ENCODE peak calls at places on chromosomes 13 and 19, in ten cellular contexts. One of them, this sample, is unnamed.

GRCh38 chr19:6674868-6675305 is 4.9 kb upstream of the TNFSF14 start:
- DNase-seq in cardiac fibroblast: peak
- DNase-seq in choroid plexus epithelial cell: peak
- DNase-seq in PC-3: peak
- DNase-seq in cardiac muscle cell: no peak
- DNase-seq in AG10803: peak
- DNase-seq in RWPE1: peak
- DNase-seq in BJ: peak
- DNase-seq in GM12865: peak
- DNase-seq in neural crest cell: peak
- DNase-seq in this sample: peak

GRCh38 chr19:31350033-31350692 is 927 bp upstream of the TSHZ3 start:
- DNase-seq in RWPE1: no peak
- DNase-seq in AG10803: peak
- DNase-seq in GM12865: no peak
- DNase-seq in cardiac muscle cell: no peak
- DNase-seq in cardiac fibroblast: peak
- DNase-seq in choroid plexus epithelial cell: peak
- DNase-seq in neural crest cell: no peak
- DNase-seq in PC-3: no peak
- DNase-seq in BJ: no peak
- DNase-seq in this sample: peak

GRCh38 chr13:78334059-78334458 is 269.3 kb downstream of the POU4F1 start:
- DNase-seq in neural crest cell: no peak
- DNase-seq in GM12865: no peak
- DNase-seq in choroid plexus epithelial cell: no peak
- DNase-seq in BJ: no peak
- DNase-seq in RWPE1: no peak
- DNase-seq in cardiac fibroblast: no peak
- DNase-seq in PC-3: no peak
- DNase-seq in cardiac muscle cell: no peak
- DNase-seq in AG10803: no peak
- DNase-seq in this sample: no peak

GRCh38 chr13:29886446-29886845 is 36.0 kb upstream of the UBL3 start:
- DNase-seq in neural crest cell: no peak
- DNase-seq in cardiac fibroblast: no peak
- DNase-seq in BJ: no peak
- DNase-seq in AG10803: no peak
- DNase-seq in PC-3: no peak
- DNase-seq in GM12865: no peak
- DNase-seq in cardiac muscle cell: no peak
- DNase-seq in choroid plexus epithelial cell: no peak
- DNase-seq in RWPE1: no peak
- DNase-seq in this sample: no peak

GRCh38 chr19:34274284-34274826 is 20.0 kb downstream of the GARRE1 start:
- DNase-seq in cardiac muscle cell: no peak
- DNase-seq in cardiac fibroblast: no peak
- DNase-seq in PC-3: no peak
- DNase-seq in AG10803: no peak
- DNase-seq in choroid plexus epithelial cell: no peak
- DNase-seq in RWPE1: no peak
- DNase-seq in neural crest cell: no peak
- DNase-seq in BJ: no peak
- DNase-seq in GM12865: no peak
- DNase-seq in this sample: no peak

GRCh38 chr13:21137696-21138095 is 38.7 kb downstream of the SKA3 start:
- DNase-seq in choroid plexus epithelial cell: peak
- DNase-seq in neural crest cell: no peak
- DNase-seq in GM12865: no peak
- DNase-seq in cardiac fibroblast: peak
- DNase-seq in BJ: no peak
- DNase-seq in PC-3: peak
- DNase-seq in AG10803: peak
- DNase-seq in RWPE1: no peak
- DNase-seq in cardiac muscle cell: no peak
- DNase-seq in this sample: no peak

GRCh38 chr13:112603641-112604220 is 15.8 kb upstream of the TUBGCP3 start:
- DNase-seq in cardiac muscle cell: no peak
- DNase-seq in GM12865: no peak
- DNase-seq in AG10803: no peak
- DNase-seq in RWPE1: no peak
- DNase-seq in neural crest cell: no peak
- DNase-seq in PC-3: peak
- DNase-seq in choroid plexus epithelial cell: peak
- DNase-seq in cardiac fibroblast: peak
- DNase-seq in BJ: no peak
- DNase-seq in this sample: no peak

GRCh38 chr19:56837004-56837403 is 3.5 kb downstream of the PEG3 start:
- DNase-seq in GM12865: no peak
- DNase-seq in neural crest cell: no peak
- DNase-seq in AG10803: no peak
- DNase-seq in cardiac fibroblast: peak
- DNase-seq in BJ: no peak
- DNase-seq in choroid plexus epithelial cell: no peak
- DNase-seq in PC-3: peak
- DNase-seq in RWPE1: no peak
- DNase-seq in cardiac muscle cell: no peak
- DNase-seq in this sample: no peak

GRCh38 chr13:65909501-65909900 is 1320.6 kb downstream of the PCDH9 start:
- DNase-seq in neural crest cell: no peak
- DNase-seq in BJ: no peak
- DNase-seq in AG10803: no peak
- DNase-seq in RWPE1: no peak
- DNase-seq in choroid plexus epithelial cell: no peak
- DNase-seq in cardiac muscle cell: no peak
- DNase-seq in cardiac fibroblast: no peak
- DNase-seq in PC-3: peak
- DNase-seq in GM12865: no peak
- DNase-seq in this sample: no peak

GRCh38 chr13:102645701-102646100 is 48.9 kb downstream of the TPP2 start:
- DNase-seq in cardiac fibroblast: no peak
- DNase-seq in choroid plexus epithelial cell: peak
- DNase-seq in neural crest cell: no peak
- DNase-seq in AG10803: no peak
- DNase-seq in RWPE1: no peak
- DNase-seq in BJ: no peak
- DNase-seq in PC-3: no peak
- DNase-seq in cardiac muscle cell: no peak
- DNase-seq in GM12865: no peak
- DNase-seq in this sample: no peak

GRCh38 chr13:109625156-109625555 is 161.2 kb downstream of the IRS2 start:
- DNase-seq in RWPE1: no peak
- DNase-seq in choroid plexus epithelial cell: no peak
- DNase-seq in cardiac muscle cell: no peak
- DNase-seq in cardiac fibroblast: no peak
- DNase-seq in PC-3: no peak
- DNase-seq in neural crest cell: no peak
- DNase-seq in BJ: no peak
- DNase-seq in GM12865: no peak
- DNase-seq in AG10803: no peak
- DNase-seq in this sample: no peak

GRCh38 chr19:51471527-51471926 is 6.8 kb upstream of the CEACAM18 start:
- DNase-seq in cardiac fibroblast: no peak
- DNase-seq in GM12865: no peak
- DNase-seq in AG10803: no peak
- DNase-seq in neural crest cell: no peak
- DNase-seq in BJ: no peak
- DNase-seq in cardiac muscle cell: no peak
- DNase-seq in PC-3: peak
- DNase-seq in choroid plexus epithelial cell: peak
- DNase-seq in RWPE1: no peak
- DNase-seq in this sample: no peak

GRCh38 chr13:28753208-28753892 is 34.6 kb upstream of the SLC46A3 start:
- DNase-seq in BJ: peak
- DNase-seq in GM12865: no peak
- DNase-seq in AG10803: peak
- DNase-seq in PC-3: peak
- DNase-seq in choroid plexus epithelial cell: peak
- DNase-seq in RWPE1: peak
- DNase-seq in cardiac muscle cell: peak
- DNase-seq in cardiac fibroblast: peak
- DNase-seq in neural crest cell: no peak
- DNase-seq in this sample: no peak

GRCh38 chr19:40623403-40624239 is 22.5 kb downstream of the LTBP4 start:
- DNase-seq in cardiac fibroblast: peak
- DNase-seq in PC-3: peak
- DNase-seq in cardiac muscle cell: peak
- DNase-seq in GM12865: no peak
- DNase-seq in BJ: no peak
- DNase-seq in choroid plexus epithelial cell: peak
- DNase-seq in RWPE1: peak
- DNase-seq in neural crest cell: no peak
- DNase-seq in AG10803: no peak
- DNase-seq in this sample: no peak

GRCh38 chr19:35362261-35363000 is 4.2 kb downstream of the FFAR3 start:
- DNase-seq in BJ: no peak
- DNase-seq in cardiac muscle cell: no peak
- DNase-seq in choroid plexus epithelial cell: no peak
- DNase-seq in cardiac fibroblast: no peak
- DNase-seq in GM12865: no peak
- DNase-seq in AG10803: no peak
- DNase-seq in RWPE1: no peak
- DNase-seq in neural crest cell: no peak
- DNase-seq in PC-3: no peak
- DNase-seq in this sample: no peak

GRCh38 chr13:79190932-79191331 is 215.1 kb downstream of the RBM26 start:
- DNase-seq in neural crest cell: no peak
- DNase-seq in choroid plexus epithelial cell: no peak
- DNase-seq in RWPE1: no peak
- DNase-seq in GM12865: peak
- DNase-seq in cardiac muscle cell: no peak
- DNase-seq in cardiac fibroblast: no peak
- DNase-seq in AG10803: no peak
- DNase-seq in PC-3: no peak
- DNase-seq in BJ: no peak
- DNase-seq in this sample: no peak

DNA sequence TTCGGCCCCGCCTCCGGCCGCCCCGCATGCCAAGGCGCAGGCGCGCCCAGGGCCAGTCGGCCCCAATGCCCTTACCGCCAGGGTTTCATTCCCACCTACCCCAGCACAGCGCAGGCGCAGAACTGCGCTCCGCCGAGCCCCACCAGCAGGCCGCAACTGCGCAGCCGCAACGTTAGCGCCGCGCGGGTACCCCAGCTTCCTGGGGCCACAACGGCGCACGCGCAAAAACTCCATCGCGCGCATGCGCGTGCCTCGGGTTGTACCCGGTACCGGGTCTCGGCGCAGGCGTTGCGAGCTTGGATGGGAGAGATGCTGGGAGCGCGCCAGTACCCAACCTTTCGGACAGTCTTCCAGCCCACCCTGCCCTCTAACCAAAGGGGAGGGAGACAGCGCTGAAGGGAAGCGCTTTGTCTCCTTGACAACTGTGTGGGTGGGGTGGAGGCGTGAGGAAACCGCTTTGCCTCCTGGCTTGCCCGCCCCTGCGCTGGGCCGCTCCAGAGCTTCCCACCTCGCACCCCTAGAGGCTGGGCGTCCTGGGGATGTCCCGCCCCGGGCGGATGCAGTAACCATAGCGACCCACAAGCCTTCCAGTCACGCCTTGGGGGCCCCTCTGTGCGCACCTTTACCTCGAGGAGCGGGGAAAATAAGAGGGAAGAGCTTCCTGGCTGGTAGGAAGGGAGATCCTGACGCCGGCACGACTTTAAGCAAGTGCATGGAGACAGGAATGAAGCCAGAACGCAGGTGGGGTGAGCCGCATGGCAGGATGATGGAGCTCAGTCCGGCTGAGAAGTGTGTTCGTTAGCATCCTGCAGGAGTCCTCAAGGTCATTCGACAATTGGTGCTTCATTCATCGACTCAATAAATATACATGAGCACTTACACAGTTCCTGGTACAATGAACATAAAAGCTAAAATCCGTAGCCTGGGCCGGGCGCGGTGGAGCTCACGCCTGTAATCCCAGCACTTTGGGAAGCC is 525 bp upstream of the MYPOP start:
- DNase-seq in cardiac muscle cell: peak
- DNase-seq in cardiac fibroblast: peak
- DNase-seq in AG10803: peak
- DNase-seq in PC-3: peak
- DNase-seq in choroid plexus epithelial cell: peak
- DNase-seq in GM12865: peak
- DNase-seq in BJ: peak
- DNase-seq in RWPE1: peak
- DNase-seq in neural crest cell: peak
- DNase-seq in this sample: peak
- TF ChIP-seq CTCF in cardiac muscle cell: no peak
- TF ChIP-seq CTCF in cardiac fibroblast: no peak
- TF ChIP-seq CTCF in AG10803: peak
- TF ChIP-seq CTCF in PC-3: no peak
- TF ChIP-seq CTCF in choroid plexus epithelial cell: no peak
- TF ChIP-seq CTCF in GM12865: no peak
- TF ChIP-seq CTCF in BJ: no peak
- TF ChIP-seq CTCF in RWPE1: no peak
- TF ChIP-seq CTCF in neural crest cell: no peak
- TF ChIP-seq CTCF in this sample: no peak

DNA sequence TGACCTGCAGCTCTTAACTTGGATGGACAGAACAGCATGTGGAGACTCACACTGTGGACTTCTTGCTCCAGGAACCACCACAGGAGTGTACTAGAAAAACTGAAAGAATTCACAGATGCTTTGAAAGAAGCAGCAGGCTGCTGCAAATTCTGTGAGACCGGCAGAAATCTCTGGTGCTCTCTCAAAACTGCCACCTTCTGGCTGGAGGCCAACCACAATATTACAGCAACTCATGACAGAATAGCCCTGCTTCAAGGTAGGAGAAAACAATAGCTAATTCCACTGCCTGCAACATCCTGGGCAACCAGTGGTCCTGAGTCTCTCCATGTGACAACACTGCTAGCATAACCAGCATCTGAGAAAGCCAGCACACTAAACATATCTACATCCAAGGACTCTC is 26.9 kb downstream of the CDK8 start:
- DNase-seq in cardiac fibroblast: peak
- DNase-seq in AG10803: no peak
- DNase-seq in neural crest cell: no peak
- DNase-seq in GM12865: no peak
- DNase-seq in cardiac muscle cell: no peak
- DNase-seq in BJ: no peak
- DNase-seq in PC-3: no peak
- DNase-seq in choroid plexus epithelial cell: peak
- DNase-seq in RWPE1: no peak
- DNase-seq in this sample: no peak
- TF ChIP-seq CTCF in cardiac fibroblast: no peak
- TF ChIP-seq CTCF in AG10803: no peak
- TF ChIP-seq CTCF in neural crest cell: no peak
- TF ChIP-seq CTCF in GM12865: no peak
- TF ChIP-seq CTCF in cardiac muscle cell: no peak
- TF ChIP-seq CTCF in BJ: no peak
- TF ChIP-seq CTCF in PC-3: no peak
- TF ChIP-seq CTCF in choroid plexus epithelial cell: no peak
- TF ChIP-seq CTCF in RWPE1: no peak
- TF ChIP-seq CTCF in this sample: no peak

GRCh38 chr13:33069365-33069764 is 53.1 kb downstream of the KL start:
- DNase-seq in cardiac fibroblast: no peak
- DNase-seq in BJ: no peak
- DNase-seq in cardiac muscle cell: no peak
- DNase-seq in RWPE1: no peak
- DNase-seq in AG10803: no peak
- DNase-seq in neural crest cell: no peak
- DNase-seq in choroid plexus epithelial cell: peak
- DNase-seq in PC-3: peak
- DNase-seq in GM12865: peak
- DNase-seq in this sample: peak
- TF ChIP-seq CTCF in cardiac fibroblast: peak
- TF ChIP-seq CTCF in BJ: peak
- TF ChIP-seq CTCF in cardiac muscle cell: peak
- TF ChIP-seq CTCF in RWPE1: no peak
- TF ChIP-seq CTCF in AG10803: peak
- TF ChIP-seq CTCF in neural crest cell: peak
- TF ChIP-seq CTCF in choroid plexus epithelial cell: peak
- TF ChIP-seq CTCF in PC-3: peak
- TF ChIP-seq CTCF in GM12865: peak
- TF ChIP-seq CTCF in this sample: peak

GRCh38 chr19:37362733-37363132 is 8.2 kb upstream of the ZNF527 start:
- DNase-seq in cardiac muscle cell: peak
- DNase-seq in choroid plexus epithelial cell: peak
- DNase-seq in neural crest cell: no peak
- DNase-seq in RWPE1: no peak
- DNase-seq in AG10803: no peak
- DNase-seq in GM12865: no peak
- DNase-seq in cardiac fibroblast: no peak
- DNase-seq in BJ: no peak
- DNase-seq in PC-3: no peak
- DNase-seq in this sample: no peak
- TF ChIP-seq CTCF in cardiac muscle cell: peak
- TF ChIP-seq CTCF in choroid plexus epithelial cell: peak
- TF ChIP-seq CTCF in neural crest cell: peak
- TF ChIP-seq CTCF in RWPE1: no peak
- TF ChIP-seq CTCF in AG10803: no peak
- TF ChIP-seq CTCF in GM12865: no peak
- TF ChIP-seq CTCF in cardiac fibroblast: peak
- TF ChIP-seq CTCF in BJ: no peak
- TF ChIP-seq CTCF in PC-3: no peak
- TF ChIP-seq CTCF in this sample: no peak

This sample was measured in GM20000.